ENCODE peak calls at places on chromosome 20, in four cellular contexts. Y is GM23248, T is retina, E is dermis microvascular lymphatic vessel endothelial cell. Q is an unnamed sample.

GRCh38 chr20:33178726-33179125 is 10.8 kb downstream of the BPIFA2 start:
- DNase-seq in Y (no peak), T (no peak), E (no peak), Q (no peak)

GRCh38 chr20:137668-138131 is 4.7 kb upstream of the DEFB126 start:
- DNase-seq in Y (peak), T (no peak), E (no peak), Q (no peak)

GRCh38 chr20:64047046-64047389 is 2.4 kb downstream of the SOX18 start:
- DNase-seq in Y (no peak), T (no peak), E (no peak), Q (no peak)

GRCh38 chr20:61861054-61861841 is 204.4 kb downstream of the TAF4 start:
- DNase-seq in Y (no peak), T (no peak), E (no peak), Q (no peak)

GRCh38 chr20:45097485-45098095 is 3.3 kb downstream of the KCNS1 start:
- DNase-seq in Y (peak), T (peak), E (no peak), Q (no peak)

GRCh38 chr20:63682384-63683139 is 13.9 kb upstream of the TNFRSF6B start:
- DNase-seq in Y (peak), T (no peak), E (peak), Q (no peak)

GRCh38 chr20:63230800-63231268 is 4.9 kb upstream of the BIRC7 start:
- DNase-seq in Y (peak), T (peak), E (no peak), Q (no peak)

GRCh38 chr20:8361008-8361652 is 229.1 kb downstream of the PLCB1 start:
- DNase-seq in Y (peak), T (peak), E (no peak), Q (no peak)

GRCh38 chr20:52204136-52204535 is 12.6 kb upstream of the ZFP64 start:
- DNase-seq in Y (no peak), T (no peak), E (no peak), Q (no peak)

GRCh38 chr20:4556781-4557180 is 164.9 kb upstream of the PRND start:
- DNase-seq in Y (no peak), T (no peak), E (no peak), Q (no peak)

GRCh38 chr20:61744691-61745396 is 320.8 kb downstream of the TAF4 start:
- DNase-seq in Y (peak), T (no peak), E (no peak), Q (no peak)

Q was measured in progenitor cell of endocrine pancreas.